ENCODE peak calls at places on chromosome 16, in four cellular contexts. T is upper lobe of right lung, B is ovary, I is uterus. U is an unnamed sample. For H3K36me3, the result is how much of the 10 kb centered on the place peaks cover.

GRCh38 chr16:58031016-58031800 is 5.7 kb downstream of the MMP15 start:
- DNase-seq in T (peak), B (no peak), I (no peak), U (peak)

GRCh38 chr16:76535-77272 is 1.3 kb upstream of the MPG start:
- DNase-seq in T (peak), B (peak), I (peak), U (peak)

GRCh38 chr16:64830653-64831052 is 291.2 kb downstream of the CDH11 start:
- DNase-seq in T (no peak), B (no peak), I (no peak), U (no peak)

GRCh38 chr16:75461575-75461974 is 2.9 kb downstream of the TMEM170A start:
- DNase-seq in T (no peak), B (no peak), I (no peak), U (no peak)

GRCh38 chr16:30923554-30924085 is at the start of gene FBXL19:
- DNase-seq in T (peak), B (peak), I (peak), U (peak)

GRCh38 chr16:48146710-48147109 is 9.1 kb downstream of the ABCC12 start:
- DNase-seq in T (no peak), B (no peak), I (no peak), U (no peak)

GRCh38 chr16:5836979-5837670 is 739.5 kb upstream of the EEF2KMT start:
- DNase-seq in T (no peak), B (no peak), I (no peak), U (no peak)

GRCh38 chr16:13113786-13114185 is 212.4 kb downstream of the SHISA9 start:
- DNase-seq in T (no peak), B (no peak), I (no peak), U (no peak)

GRCh38 chr16:66058181-66058580 is 308.3 kb upstream of the CDH5 start:
- DNase-seq in T (no peak), B (no peak), I (no peak), U (no peak)

GRCh38 chr16:66036162-66036561 is 330.3 kb upstream of the CDH5 start:
- DNase-seq in T (no peak), B (no peak), I (no peak), U (no peak)

GRCh38 chr16:15032547-15033308 is 23.1 kb downstream of the NTAN1 start:
- DNase-seq in T (peak), B (no peak), I (no peak), U (no peak)

GRCh38 chr16:24652803-24653202 is 76.6 kb upstream of the TNRC6A start:
- DNase-seq in T (no peak), B (no peak), I (no peak), U (no peak)

GRCh38 chr16:87461466-87461975 is 31.3 kb downstream of the ZCCHC14 start:
- DNase-seq in T (peak), B (no peak), I (peak), U (peak)

GRCh38 chr16:89918453-89919347 is at the start of gene MC1R:
- DNase-seq in T (no peak), B (no peak), I (no peak), U (no peak)

GRCh38 chr16:30053376-30054015 is 12.1 kb upstream of the ALDOA start:
- DNase-seq in T (no peak), B (no peak), I (no peak), U (no peak)

GRCh38 chr16:78706637-78707036 is 607.2 kb downstream of the WWOX start:
- DNase-seq in T (no peak), B (no peak), I (no peak), U (no peak)

GRCh38 chr16:30183961-30184429 is 593 bp downstream of the CORO1A start:
- DNase-seq in T (peak), B (no peak), I (peak), U (peak)

GRCh38 chr16:19348578-19349315 is 63.2 kb downstream of the CLEC19A start:
- DNase-seq in T (no peak), B (no peak), I (no peak), U (no peak)

GRCh38 chr16:9225527-9226316 is 134.3 kb downstream of the HAPSTR1 start:
- DNase-seq in T (no peak), B (no peak), I (no peak), U (no peak)

DNA sequence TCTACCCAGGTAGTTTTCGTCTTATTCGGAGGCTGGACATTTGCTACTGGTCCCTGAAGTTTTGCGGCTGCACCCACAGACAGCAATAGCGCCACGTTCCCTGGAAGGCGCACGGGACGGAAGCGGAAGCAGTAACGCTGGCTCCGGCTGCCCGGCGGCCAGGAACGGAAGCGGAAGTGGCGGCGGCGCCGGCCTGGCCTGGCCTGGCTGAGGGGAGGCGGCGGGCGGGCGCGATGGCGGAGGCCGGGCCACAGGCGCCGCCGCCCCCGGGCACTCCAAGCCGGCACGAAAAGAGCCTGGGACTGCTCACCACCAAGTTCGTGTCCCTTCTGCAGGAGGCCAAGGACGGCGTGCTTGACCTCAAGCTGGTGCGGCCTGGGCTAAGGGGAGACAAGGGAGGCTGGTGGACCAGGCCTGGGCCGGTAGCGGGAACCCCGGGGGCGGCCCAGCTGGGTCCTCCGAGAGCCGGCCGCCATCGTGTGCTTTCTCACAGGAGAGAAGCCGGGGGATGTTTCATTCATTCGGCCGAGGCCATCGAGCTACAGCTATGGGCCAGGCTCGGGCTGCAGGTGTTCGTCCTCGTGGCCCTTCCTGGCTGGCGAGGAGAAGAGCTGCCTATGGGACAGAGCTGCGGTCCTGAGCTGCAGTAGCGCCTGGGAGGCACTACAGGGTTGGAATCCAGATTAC is at the start of gene E2F4:
- DNase-seq in T (peak), B (peak), I (peak), U (peak)
- H3K36me3 ChIP-seq in T (under half), B (under half), I (under half), U (under half)

GRCh38 chr16:7512503-7512902 is 179.9 kb downstream of the RBFOX1 start:
- DNase-seq in T (no peak), B (no peak), I (no peak), U (no peak)

GRCh38 chr16:7515543-7515942 is 182.9 kb downstream of the RBFOX1 start:
- DNase-seq in T (no peak), B (no peak), I (no peak), U (no peak)

GRCh38 chr16:7509919-7510705 is 177.5 kb downstream of the RBFOX1 start:
- DNase-seq in T (no peak), B (no peak), I (no peak), U (no peak)

GRCh38 chr16:7511549-7512260 is 179.1 kb downstream of the RBFOX1 start:
- DNase-seq in T (no peak), B (no peak), I (no peak), U (no peak)

DNA sequence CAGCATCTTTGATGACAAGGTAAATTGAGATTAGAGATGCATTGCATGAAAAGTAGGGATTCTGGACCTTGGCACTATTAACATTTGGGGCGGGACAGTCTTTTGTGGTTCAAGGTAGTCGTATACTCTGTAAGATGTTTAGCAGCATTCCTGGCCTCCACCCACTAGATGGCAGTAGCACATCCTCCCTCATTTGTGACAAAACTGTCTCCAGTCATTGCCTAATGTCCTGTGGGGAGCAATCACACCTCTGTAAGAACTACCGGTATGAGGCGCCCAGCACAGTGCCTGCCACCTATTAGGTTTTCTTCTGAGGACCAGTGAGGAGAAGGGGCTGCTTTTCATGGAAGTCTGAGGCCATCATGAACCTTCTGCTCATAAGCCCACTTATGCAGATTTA is 180.8 kb downstream of the RBFOX1 start:
- DNase-seq in T (no peak), B (no peak), I (no peak), U (no peak)
- TF ChIP-seq CTCF in T (peak), B (no peak), I (no peak), U (no peak)

GRCh38 chr16:84463221-84463620 is 41.2 kb downstream of the MEAK7 start:
- DNase-seq in T (peak), B (no peak), I (peak), U (peak)
- H3K36me3 ChIP-seq in T (under half), B (under half), I (under half), U (under half)

GRCh38 chr16:68658974-68659360 is 13.9 kb downstream of the CDH3 start:
- DNase-seq in T (no peak), B (no peak), I (no peak), U (no peak)

GRCh38 chr16:68655806-68656205 is 10.7 kb downstream of the CDH3 start:
- DNase-seq in T (peak), B (no peak), I (no peak), U (no peak)

GRCh38 chr16:68652659-68653058 is 7.5 kb downstream of the CDH3 start:
- DNase-seq in T (no peak), B (no peak), I (no peak), U (no peak)

GRCh38 chr16:68658258-68658973 is 13.3 kb downstream of the CDH3 start:
- DNase-seq in T (peak), B (peak), I (peak), U (no peak)

DNA sequence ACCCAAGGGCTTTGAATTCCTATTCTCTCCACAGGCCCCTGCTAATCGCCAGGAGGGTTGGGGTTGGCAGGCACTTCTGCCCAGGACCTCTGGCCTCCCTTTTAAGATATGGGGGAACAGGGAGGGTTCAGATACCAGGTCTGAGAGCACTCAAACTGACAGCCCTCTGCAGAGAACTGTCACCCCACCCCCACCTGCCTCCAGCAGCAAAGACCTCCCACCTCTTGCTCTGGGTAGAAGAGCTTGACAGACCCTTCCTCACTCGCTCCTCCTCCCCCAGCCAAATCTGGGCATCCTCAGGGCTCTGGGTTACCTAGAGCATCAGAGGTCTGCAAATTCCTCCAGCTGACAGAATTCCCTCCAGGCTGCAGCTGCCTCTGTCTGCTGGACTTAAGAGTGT is 11.7 kb downstream of the CDH3 start:
- DNase-seq in T (peak), B (no peak), I (no peak), U (no peak)
- TF ChIP-seq CTCF in T (no peak), B (no peak), I (no peak), U (no peak)

GRCh38 chr16:57025941-57026777 is 36.8 kb downstream of the NLRC5 start:
- DNase-seq in T (no peak), B (no peak), I (no peak), U (peak)

GRCh38 chr16:57027067-57027466 is 37.7 kb downstream of the NLRC5 start:
- DNase-seq in T (no peak), B (no peak), I (no peak), U (no peak)

GRCh38 chr16:57026778-57027062 is 37.4 kb downstream of the NLRC5 start:
- DNase-seq in T (no peak), B (no peak), I (no peak), U (no peak)

GRCh38 chr16:57023541-57024249 is 34.3 kb downstream of the NLRC5 start:
- DNase-seq in T (no peak), B (no peak), I (no peak), U (no peak)

DNA sequence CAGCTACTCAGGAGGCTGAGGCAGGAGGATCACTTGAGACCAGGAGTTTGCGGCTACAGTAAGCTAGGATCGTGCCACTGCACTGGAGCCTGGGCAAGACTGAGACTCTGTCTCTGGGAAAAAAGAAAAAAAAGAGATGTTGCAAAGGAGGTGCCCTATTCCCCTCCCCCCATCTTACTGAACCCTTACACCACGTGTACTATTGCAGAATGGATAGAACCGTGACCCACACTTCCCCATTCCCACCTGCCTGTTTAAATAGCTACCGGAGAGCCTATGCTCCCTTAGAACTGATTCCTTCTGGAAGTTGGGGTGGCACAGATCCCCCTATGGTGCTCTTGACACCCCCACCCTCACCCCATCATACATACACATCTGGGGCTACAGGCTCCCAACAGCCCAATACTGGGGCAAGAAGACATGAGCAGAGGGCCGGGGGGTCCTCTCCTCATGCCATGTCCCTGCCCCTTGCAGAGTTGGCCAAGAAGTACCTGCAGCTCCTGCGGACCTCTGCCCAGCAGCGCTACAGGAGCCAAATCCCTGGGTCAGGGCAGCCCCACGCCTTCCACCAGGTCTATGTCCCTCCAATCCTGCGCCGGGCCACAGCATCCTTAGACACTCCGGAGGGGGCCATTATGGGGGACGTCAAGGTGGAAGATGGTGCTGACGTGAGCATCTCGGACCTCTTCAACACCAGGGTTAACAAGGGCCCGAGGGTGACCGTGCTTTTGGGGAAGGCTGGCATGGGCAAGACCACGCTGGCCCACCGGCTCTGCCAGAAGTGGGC is 35.7 kb downstream of the NLRC5 start:
- DNase-seq in T (no peak), B (no peak), I (no peak), U (no peak)
- H3K36me3 ChIP-seq in T (under half), B (under half), I (under half), U (under half)

DNA sequence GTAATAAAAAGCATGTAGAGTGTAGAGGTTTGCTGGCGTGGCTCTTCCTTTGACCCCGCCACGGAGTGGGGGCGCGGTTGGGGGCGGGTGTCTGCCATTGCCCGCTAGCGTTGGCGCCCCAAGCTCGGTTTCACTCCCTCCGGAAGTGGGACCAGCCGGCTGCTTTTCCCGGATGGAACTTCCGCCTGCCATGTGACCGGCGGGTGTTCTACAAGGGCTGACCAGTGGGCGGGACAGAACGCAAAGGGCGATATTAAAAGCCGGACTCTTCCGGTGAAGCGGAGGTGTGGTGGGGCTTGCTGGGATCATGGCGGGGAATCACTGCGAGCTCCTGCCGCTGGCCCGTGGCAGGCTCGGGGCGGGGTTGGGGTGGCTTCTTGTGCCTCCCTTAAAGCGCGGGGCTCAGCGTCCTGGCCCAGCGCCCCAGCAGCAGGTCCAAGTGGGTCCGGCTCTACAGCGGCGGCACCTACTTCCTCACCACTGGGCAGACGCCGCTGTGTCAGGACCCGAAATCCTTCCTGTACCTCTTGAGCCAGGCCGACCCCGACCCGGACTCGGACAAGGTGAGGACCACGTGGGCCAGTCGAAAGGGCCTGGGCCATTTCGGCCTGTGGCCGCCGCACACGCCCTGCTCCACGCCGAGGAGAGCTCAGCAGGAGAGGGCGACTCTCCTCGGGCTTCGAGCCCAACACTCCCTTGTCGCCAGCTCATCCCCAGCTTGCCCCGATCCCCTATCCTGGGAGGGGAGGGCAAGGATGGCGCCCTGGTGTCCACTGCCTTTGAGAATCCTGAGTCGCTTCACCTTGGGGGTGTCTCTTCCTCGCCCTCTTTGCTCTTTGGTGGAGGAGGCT is 65.6 kb downstream of the PDPK1 start:
- DNase-seq in T (peak), B (peak), I (peak), U (peak)
- TF ChIP-seq CTCF in T (no peak), B (no peak), I (peak), U (no peak)

GRCh38 chr16:69334696-69335095 is 4.3 kb upstream of the PDF start:
- DNase-seq in T (peak), B (no peak), I (no peak), U (no peak)
- H3K36me3 ChIP-seq in T (half or more), B (under half), I (under half), U (half or more)

U was measured in lower lobe of right lung.